ENCODE peak calls at places on chromosomes 12 and 14, in five cellular contexts. S is tibial artery, X is heart left ventricle, V is fibroblast of lung, I is left ventricle myocardium inferior. A is an unnamed sample. For H3K4me1, the result is how much of the 10 kb centered on the place peaks cover.

GRCh38 chr12:90211017-90211416 is 502.4 kb upstream of the ATP2B1 start:
- DNase-seq in X (no peak), I (no peak), V (no peak), S (no peak), A (no peak)

GRCh38 chr14:65237023-65237814 is 134.9 kb upstream of the MAX start:
- DNase-seq in V (peak), S (no peak), I (no peak), X (no peak), A (no peak)

GRCh38 chr12:78376257-78376656 is 488.3 kb upstream of the SYT1 start:
- DNase-seq in S (no peak), I (no peak), X (no peak), V (peak), A (no peak)

GRCh38 chr12:119202121-119202527 is 23.4 kb downstream of the HSPB8 start:
- DNase-seq in V (no peak), X (no peak), I (no peak), S (no peak), A (peak)

GRCh38 chr12:39329015-39329414 is 113.9 kb downstream of the KIF21A start:
- DNase-seq in I (no peak), X (no peak), V (no peak), S (no peak), A (no peak)

GRCh38 chr12:16119618-16120017 is 157.9 kb downstream of the SLC15A5 start:
- DNase-seq in V (no peak), I (no peak), S (no peak), X (no peak), A (no peak)

GRCh38 chr12:77625441-77625840 is 205.3 kb upstream of the NAV3 start:
- DNase-seq in S (no peak), X (no peak), V (peak), I (no peak), A (no peak)

GRCh38 chr12:473198-473597 is 13.5 kb downstream of the B4GALNT3 start:
- DNase-seq in X (no peak), I (no peak), S (no peak), V (no peak), A (no peak)

GRCh38 chr14:99137001-99137700 is 134.8 kb downstream of the BCL11B start:
- DNase-seq in X (no peak), V (no peak), S (peak), I (no peak), A (no peak)

GRCh38 chr14:31269599-31270195 is 62.1 kb upstream of the HECTD1 start:
- DNase-seq in V (peak), X (no peak), I (no peak), S (no peak), A (no peak)

GRCh38 chr14:99479903-99480855 is 480 bp downstream of the SETD3 start:
- DNase-seq in I (peak), S (peak), V (peak), X (peak), A (peak)

GRCh38 chr14:99945732-99946651 is 119.2 kb upstream of the EVL start:
- DNase-seq in S (no peak), I (no peak), V (no peak), X (no peak), A (no peak)

GRCh38 chr12:55850893-55851292 is 8.2 kb upstream of the MMP19 start:
- DNase-seq in V (no peak), I (no peak), S (no peak), X (no peak), A (no peak)

GRCh38 chr12:52180971-52181628 is 10.7 kb downstream of the KRT80 start:
- DNase-seq in X (no peak), V (no peak), S (no peak), I (no peak), A (no peak)

GRCh38 chr14:43901950-43902349 is 605.1 kb downstream of the FSCB start:
- DNase-seq in S (no peak), I (no peak), V (no peak), X (no peak), A (no peak)

GRCh38 chr12:6953417-6954315 is 2.5 kb downstream of the PTPN6 start:
- DNase-seq in V (no peak), X (peak), S (peak), I (peak), A (peak)

GRCh38 chr12:89390802-89391673 is 38.7 kb upstream of the DUSP6 start:
- DNase-seq in I (no peak), S (no peak), V (peak), X (no peak), A (no peak)

GRCh38 chr12:64744422-64745258 is 14.6 kb downstream of the GNS start:
- DNase-seq in V (peak), I (no peak), S (no peak), X (no peak), A (no peak)

GRCh38 chr14:53766106-53766505 is 190.5 kb downstream of the BMP4 start:
- DNase-seq in V (no peak), X (no peak), I (no peak), S (no peak), A (no peak)

GRCh38 chr14:95424533-95424932 is 91.9 kb downstream of the SYNE3 start:
- DNase-seq in S (no peak), I (no peak), V (peak), X (no peak), A (no peak)

GRCh38 chr12:95083938-95084337 is 10.5 kb upstream of the NR2C1 start:
- DNase-seq in S (no peak), X (no peak), I (no peak), V (peak), A (no peak)

GRCh38 chr12:122951406-122951805 is 14.9 kb downstream of the ABCB9 start:
- DNase-seq in V (peak), I (no peak), X (no peak), S (no peak), A (no peak)

GRCh38 chr12:19208456-19208855 is 78.9 kb downstream of the PLEKHA5 start:
- DNase-seq in S (no peak), X (no peak), I (no peak), V (peak), A (no peak)

GRCh38 chr12:88371416-88372183 is 208.7 kb downstream of the KITLG start:
- DNase-seq in V (peak), I (no peak), X (no peak), S (peak), A (no peak)

GRCh38 chr12:39431797-39432196 is 11.1 kb downstream of the KIF21A start:
- DNase-seq in I (no peak), X (no peak), S (no peak), V (no peak), A (no peak)

GRCh38 chr12:116040412-116040811 is 237.1 kb downstream of the MED13L start:
- DNase-seq in V (no peak), X (no peak), S (no peak), I (no peak), A (no peak)
- H3K4me1 ChIP-seq in V (under half), X (under half), S (under half), I (half or more), A (under half)

GRCh38 chr12:50106907-50107306 is 3.1 kb downstream of the GPD1 start:
- DNase-seq in V (no peak), S (no peak), X (no peak), I (no peak), A (no peak)
- H3K4me1 ChIP-seq in V (under half), S (under half), X (under half), I (half or more), A (under half)

DNA sequence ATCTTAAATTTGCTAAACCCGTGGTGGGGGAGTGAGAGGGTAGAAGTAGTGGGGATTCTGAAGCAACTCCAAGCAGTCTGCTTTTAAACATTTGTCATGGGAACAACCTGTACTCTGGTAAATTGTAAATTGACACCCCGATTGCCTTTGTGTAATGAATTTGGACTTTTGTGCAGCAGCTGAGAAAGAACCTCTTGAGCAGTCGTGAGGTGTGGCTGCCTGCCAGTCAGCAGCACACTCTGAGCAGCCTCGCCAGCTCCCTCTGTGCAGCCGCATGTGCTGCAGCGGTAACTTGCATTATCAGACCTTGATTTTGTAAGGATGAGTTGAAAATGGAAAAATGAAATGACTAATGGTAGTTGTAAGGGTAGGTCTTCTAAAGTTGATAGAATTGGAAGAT is 74.3 kb downstream of the SUSD6 start:
- DNase-seq in S (peak), I (peak), V (peak), X (peak), A (peak)
- H3K4me1 ChIP-seq in S (half or more), I (half or more), V (under half), X (half or more), A (half or more)

GRCh38 chr12:1929985-1930815 is 11.7 kb upstream of the CACNA2D4 start:
- DNase-seq in S (no peak), V (no peak), I (no peak), X (no peak), A (no peak)

GRCh38 chr12:1931642-1932041 is 13.2 kb upstream of the CACNA2D4 start:
- DNase-seq in I (no peak), V (no peak), X (no peak), S (no peak), A (no peak)

GRCh38 chr12:1932264-1932777 is 13.9 kb upstream of the CACNA2D4 start:
- DNase-seq in X (peak), I (peak), V (peak), S (no peak), A (peak)

GRCh38 chr12:1929241-1929984 is 11.0 kb upstream of the CACNA2D4 start:
- DNase-seq in X (no peak), V (no peak), S (no peak), I (no peak), A (peak)

GRCh38 chr12:1930816-1931597 is 12.6 kb upstream of the CACNA2D4 start:
- DNase-seq in X (no peak), I (no peak), V (no peak), S (no peak), A (no peak)
- H3K4me1 ChIP-seq in X (under half), I (half or more), V (under half), S (half or more), A (under half)

GRCh38 chr12:124686885-124687694 is 119.7 kb upstream of the NCOR2 start:
- DNase-seq in X (no peak), V (no peak), S (no peak), I (no peak), A (no peak)
- H3K4me1 ChIP-seq in X (half or more), V (under half), S (under half), I (half or more), A (half or more)

GRCh38 chr14:74927225-74927624 is 4.2 kb upstream of the RPS6KL1 start:
- DNase-seq in S (no peak), V (no peak), X (no peak), I (no peak), A (no peak)
- H3K4me1 ChIP-seq in S (under half), V (under half), X (under half), I (under half), A (under half)

A was measured in lower lobe of right lung.